ENCODE peak calls at places on chromosomes 12 and 14, in five cellular contexts. H, F, K, M and A are unnamed samples.
A peak's percentile ranks its signal among the peaks of the same experiment; 100 is the strongest.

GRCh38 chr12:120394483-120395367 is 25.8 kb upstream of the MSI1 start:
- DNase-seq in H (no peak), F (no peak), K (no peak), M (peak; percentile 87), A (peak; percentile 87)

GRCh38 chr12:97716356-97716755 is 253.8 kb downstream of the RMST start:
- DNase-seq in H (no peak), F (no peak), K (no peak), M (no peak), A (no peak)

GRCh38 chr12:57708296-57708695 is 14.4 kb downstream of the OS9 start:
- DNase-seq in H (no peak), F (no peak), K (no peak), M (no peak), A (no peak)

GRCh38 chr14:70515796-70516195 is 19.0 kb downstream of the ADAM20 start:
- DNase-seq in H (no peak), F (no peak), K (peak; percentile 28), M (no peak), A (no peak)

GRCh38 chr12:130026608-130027176 is 122.9 kb upstream of the TMEM132D start:
- DNase-seq in H (no peak), F (no peak), K (no peak), M (peak; percentile 46), A (peak; percentile 40)

GRCh38 chr14:61695695-61696527 is 598 bp downstream of the HIF1A start:
- DNase-seq in H (peak; percentile 71), F (peak; percentile 66), K (peak; percentile 47), M (peak; percentile 42), A (peak; percentile 61)

GRCh38 chr12:48765753-48766162 is 23.1 kb downstream of the ADCY6 start:
- DNase-seq in H (no peak), F (peak; percentile 72), K (peak; percentile 45), M (no peak), A (no peak)

GRCh38 chr14:68771631-68772030 is 21.2 kb downstream of the ZFP36L1 start:
- DNase-seq in H (peak; percentile 79), F (no peak), K (no peak), M (no peak), A (no peak)

GRCh38 chr14:104537613-104537988 is 42.0 kb upstream of the C14orf180 start:
- DNase-seq in H (no peak), F (no peak), K (no peak), M (no peak), A (no peak)

GRCh38 chr14:52220924-52221802 is 46.3 kb upstream of the PTGDR start:
- DNase-seq in H (no peak), F (no peak), K (no peak), M (no peak), A (no peak)

GRCh38 chr12:62903151-62903550 is 31.8 kb downstream of the PPM1H start:
- DNase-seq in H (peak; percentile 22), F (no peak), K (no peak), M (no peak), A (no peak)

GRCh38 chr12:67714648-67715047 is 66.1 kb downstream of the DYRK2 start:
- DNase-seq in H (no peak), F (no peak), K (peak; percentile 40), M (no peak), A (no peak)

GRCh38 chr14:92022036-92022435 is 17.8 kb downstream of the TRIP11 start:
- DNase-seq in H (no peak), F (no peak), K (no peak), M (no peak), A (no peak)

GRCh38 chr12:38056701-38057689 is 259.6 kb upstream of the ALG10B start:
- DNase-seq in H (no peak), F (no peak), K (no peak), M (no peak), A (no peak)

GRCh38 chr12:2125651-2126050 is 72.9 kb downstream of the CACNA1C start:
- DNase-seq in H (no peak), F (no peak), K (no peak), M (no peak), A (no peak)

GRCh38 chr14:100246809-100247428 is 8.0 kb downstream of the YY1 start:
- DNase-seq in H (no peak), F (no peak), K (peak; percentile 47), M (no peak), A (no peak)

GRCh38 chr12:81668475-81668874 is 90.7 kb downstream of the PPFIA2 start:
- DNase-seq in H (no peak), F (no peak), K (peak; percentile 43), M (no peak), A (no peak)

GRCh38 chr12:50599366-50600095 is 94.7 kb downstream of the DIP2B start:
- DNase-seq in H (no peak), F (no peak), K (no peak), M (no peak), A (no peak)

GRCh38 chr14:101876539-101876938 is 87.8 kb upstream of the DYNC1H1 start:
- DNase-seq in H (peak; percentile 86), F (no peak), K (peak; percentile 18), M (peak; percentile 33), A (peak; percentile 42)

GRCh38 chr14:99137001-99137700 is 134.8 kb downstream of the BCL11B start:
- DNase-seq in H (no peak), F (no peak), K (no peak), M (no peak), A (no peak)

GRCh38 chr12:57625261-57626032 is 7.6 kb downstream of the B4GALNT1 start:
- DNase-seq in H (no peak), F (no peak), K (no peak), M (no peak), A (no peak)

GRCh38 chr12:82475211-82475610 is 116.9 kb downstream of the METTL25 start:
- DNase-seq in H (no peak), F (no peak), K (no peak), M (no peak), A (no peak)

GRCh38 chr12:15116073-15116472 is 105.1 kb downstream of the RERG start:
- DNase-seq in H (no peak), F (peak; percentile 30), K (no peak), M (no peak), A (no peak)

GRCh38 chr12:21657336-21658077 is at the start of gene LDHB:
- DNase-seq in H (peak; percentile 96), F (peak; percentile 94), K (peak; percentile 96), M (peak; percentile 95), A (peak; percentile 95)
- TF ChIP-seq POLR2A in H (peak; percentile 96), F (peak; percentile 85), K (peak; percentile 84), M (peak; percentile 82), A (peak; percentile 89)

DNA sequence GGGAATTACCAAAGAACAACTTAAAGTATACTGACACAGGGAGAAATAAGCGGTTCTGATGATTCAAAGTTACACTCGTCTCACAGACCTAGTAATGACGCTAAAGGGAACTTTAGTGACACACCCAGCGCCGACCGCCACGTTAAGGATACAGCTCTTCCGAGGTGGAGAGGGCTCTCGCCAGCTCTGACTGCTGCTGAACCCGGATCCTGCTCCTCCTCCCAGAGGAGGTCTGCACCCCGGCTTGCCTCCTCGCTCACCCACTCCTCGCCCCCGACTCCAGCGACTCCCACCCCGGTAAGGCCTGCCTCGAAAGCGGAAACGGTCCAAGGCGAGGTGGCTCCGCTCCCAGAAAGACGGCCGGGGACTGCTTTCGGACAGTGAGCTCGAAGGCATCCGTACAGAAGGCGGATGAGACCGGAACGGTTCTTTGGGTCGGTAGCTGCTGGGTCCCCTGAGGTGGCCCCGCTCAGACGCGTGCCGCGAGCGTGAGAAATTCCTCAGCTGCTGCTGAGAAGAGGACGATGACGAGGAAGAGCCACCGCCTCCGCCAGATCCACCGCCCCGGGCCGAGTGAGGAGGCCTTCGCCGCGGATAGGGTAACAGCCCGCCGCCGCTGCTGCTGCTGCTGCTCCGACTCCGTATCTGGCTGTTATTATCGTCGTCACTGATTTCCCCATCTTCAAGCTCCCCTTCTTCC is 637 bp downstream of the ZFC3H1 start:
- DNase-seq in H (peak; percentile 56), F (peak; percentile 70), K (peak; percentile 69), M (peak; percentile 39), A (peak; percentile 75)
- TF ChIP-seq POLR2A in H (peak; percentile 4), F (no peak), K (peak; percentile 86), M (peak; percentile 53), A (no peak)

GRCh38 chr12:55726911-55727310 is 1.9 kb downstream of the CD63 start:
- DNase-seq in H (no peak), F (no peak), K (no peak), M (no peak), A (no peak)

GRCh38 chr12:55729592-55730446 is 1.0 kb upstream of the CD63 start:
- DNase-seq in H (peak; percentile 94), F (peak; percentile 89), K (peak; percentile 94), M (peak; percentile 93), A (peak; percentile 92)

GRCh38 chr12:55728185-55728931 is 451 bp downstream of the CD63 start:
- DNase-seq in H (peak; percentile 90), F (peak; percentile 89), K (peak; percentile 53), M (peak; percentile 75), A (peak; percentile 84)

GRCh38 chr12:55728932-55729591 is at the start of gene CD63:
- DNase-seq in H (peak; percentile 94), F (peak; percentile 94), K (peak; percentile 88), M (peak; percentile 89), A (peak; percentile 87)

GRCh38 chr12:55727643-55728184 is 1.1 kb downstream of the CD63 start:
- DNase-seq in H (peak; percentile 62), F (peak; percentile 80), K (peak; percentile 61), M (peak; percentile 47), A (peak; percentile 84)
- TF ChIP-seq POLR2A in H (no peak), F (no peak), K (peak; percentile 57), M (peak; percentile 27), A (no peak)

GRCh38 chr14:21503376-21503775 is 7.8 kb downstream of the METTL3 start:
- DNase-seq in H (no peak), F (no peak), K (no peak), M (no peak), A (no peak)
- TF ChIP-seq POLR2A in H (no peak), F (no peak), K (no peak), M (no peak), A (no peak)

GRCh38 chr12:112906712-112907414 is at the start of gene OAS1:
- DNase-seq in H (peak; percentile 49), F (no peak), K (peak; percentile 22), M (peak; percentile 59), A (no peak)
- TF ChIP-seq POLR2A in H (no peak), F (no peak), K (no peak), M (peak; percentile 38), A (no peak)